ENCODE peak calls at places on chromosomes 12 and 14, in nine cellular contexts. Q is upper lobe of left lung, G is thoracic aorta, C is Calu3, U is kidney, P is ascending aorta, X is GM23338, L is nephron progenitor cell, Z is foreskin fibroblast. V is an unnamed sample.

GRCh38 chr12:65510584-65511050 is 232.1 kb downstream of the MSRB3 start:
- DNase-seq in Q (no peak), G (no peak), C (peak), U (peak), P (no peak), X (peak), L (peak), Z (no peak), V (no peak)

GRCh38 chr12:78698747-78699146 is 165.8 kb upstream of the SYT1 start:
- DNase-seq in Q (no peak), G (no peak), C (peak), U (no peak), P (no peak), X (no peak), L (no peak), Z (no peak), V (no peak)

GRCh38 chr12:23342407-23342806 is 607.1 kb downstream of the SOX5 start:
- DNase-seq in Q (no peak), G (no peak), C (no peak), U (no peak), P (no peak), X (no peak), L (no peak), Z (no peak), V (no peak)

GRCh38 chr14:75340921-75341320 is 62.3 kb downstream of the FOS start:
- DNase-seq in Q (peak), G (peak), C (no peak), U (peak), P (peak), X (no peak), L (no peak), Z (no peak), V (no peak)

GRCh38 chr12:58174316-58174715 is 232.9 kb downstream of the ATP23 start:
- DNase-seq in Q (no peak), G (no peak), C (no peak), U (no peak), P (no peak), X (no peak), L (no peak), Z (no peak), V (no peak)

GRCh38 chr12:99284161-99284560 is 363.4 kb upstream of the GARIN6 start:
- DNase-seq in Q (no peak), G (no peak), C (no peak), U (no peak), P (no peak), X (no peak), L (no peak), Z (no peak), V (no peak)

GRCh38 chr14:72679591-72680151 is 214.2 kb downstream of the DPF3 start:
- DNase-seq in Q (no peak), G (no peak), C (no peak), U (no peak), P (no peak), X (peak), L (peak), Z (no peak), V (no peak)

GRCh38 chr12:43957732-43958131 is 121.9 kb downstream of the TMEM117 start:
- DNase-seq in Q (no peak), G (no peak), C (peak), U (no peak), P (no peak), X (peak), L (peak), Z (peak), V (peak)

GRCh38 chr12:85016423-85016822 is 19.7 kb downstream of the TSPAN19 start:
- DNase-seq in Q (no peak), G (no peak), C (no peak), U (no peak), P (no peak), X (no peak), L (no peak), Z (peak), V (no peak)

GRCh38 chr12:111635524-111635923 is 36.4 kb upstream of the ATXN2 start:
- DNase-seq in Q (no peak), G (no peak), C (no peak), U (peak), P (no peak), X (no peak), L (no peak), Z (no peak), V (no peak)

GRCh38 chr14:29310210-29310609 is 543.6 kb downstream of the FOXG1 start:
- DNase-seq in Q (no peak), G (no peak), C (no peak), U (no peak), P (no peak), X (no peak), L (no peak), Z (no peak), V (no peak)
- TF ChIP-seq CTCF in Q (no peak), G (no peak), C (no peak), U (no peak), P (no peak), X (no peak), L (no peak), Z (no peak), V (no peak)

DNA sequence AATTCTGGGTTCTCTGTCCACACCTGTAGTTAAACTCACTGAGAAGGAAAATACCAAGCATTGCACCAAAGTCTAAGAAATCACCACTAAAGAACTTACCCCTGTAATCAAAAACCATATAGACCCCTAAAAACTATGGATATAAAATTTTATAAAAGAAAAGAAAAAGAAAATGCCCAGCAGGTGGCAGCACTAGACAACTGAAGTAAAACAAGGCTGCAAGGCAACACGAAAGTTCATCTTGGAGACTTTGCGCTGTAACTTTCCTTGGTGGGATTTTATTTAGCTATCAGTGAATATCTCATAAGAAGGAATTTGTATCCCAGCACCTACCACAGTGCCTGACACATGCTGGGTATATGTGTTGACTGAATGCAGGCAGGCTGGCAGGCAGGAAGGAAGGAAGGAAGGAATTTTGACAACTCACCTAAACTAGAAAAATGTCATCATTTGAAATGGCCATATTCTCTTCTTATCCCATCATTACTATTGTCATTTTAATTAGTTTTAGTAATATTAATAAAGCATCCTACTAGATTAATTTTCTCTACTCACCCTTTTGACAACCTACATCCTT is 68.2 kb upstream of the ETV6 start:
- DNase-seq in Q (peak), G (no peak), C (peak), U (no peak), P (no peak), X (peak), L (peak), Z (peak), V (peak)
- TF ChIP-seq CTCF in Q (peak), G (peak), C (peak), U (peak), P (peak), X (peak), L (peak), Z (peak), V (peak)

GRCh38 chr12:123436017-123436964 is at the start of gene RILPL2:
- DNase-seq in Q (peak), G (peak), C (peak), U (peak), P (peak), X (peak), L (peak), Z (peak), V (peak)
- TF ChIP-seq CTCF in Q (no peak), G (peak), C (no peak), U (no peak), P (no peak), X (peak), L (no peak), Z (no peak), V (no peak)

GRCh38 chr14:52272375-52272774 is 4.9 kb downstream of the PTGDR start:
- DNase-seq in Q (no peak), G (no peak), C (peak), U (no peak), P (no peak), X (peak), L (no peak), Z (peak), V (peak)
- TF ChIP-seq CTCF in Q (no peak), G (no peak), C (no peak), U (no peak), P (no peak), X (peak), L (peak), Z (peak), V (peak)

DNA sequence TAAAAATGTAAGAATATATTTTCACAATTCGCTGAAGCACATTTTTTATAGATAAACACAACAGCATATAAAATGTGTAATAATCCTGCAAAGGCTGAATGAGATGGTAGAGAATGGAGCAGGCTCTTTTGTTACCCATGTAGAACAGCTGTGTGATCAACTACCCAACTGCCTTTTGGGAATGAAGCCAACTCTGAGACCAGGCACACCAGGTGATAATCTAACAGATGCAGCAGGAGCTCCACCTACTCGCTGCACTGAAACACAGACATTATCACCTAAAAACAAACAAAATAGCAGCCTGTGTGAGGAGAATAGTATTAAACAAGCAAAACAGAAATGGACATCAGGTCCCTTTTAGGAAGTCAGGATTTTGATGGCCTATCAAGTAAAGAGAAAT is 183.3 kb downstream of the CCDC59 start:
- DNase-seq in Q (no peak), G (no peak), C (peak), U (no peak), P (no peak), X (peak), L (no peak), Z (no peak), V (no peak)
- TF ChIP-seq CTCF in Q (no peak), G (no peak), C (no peak), U (no peak), P (no peak), X (peak), L (no peak), Z (no peak), V (no peak)

GRCh38 chr14:34741840-34742239 is 27.4 kb upstream of the CFL2 start:
- DNase-seq in Q (no peak), G (no peak), C (no peak), U (no peak), P (no peak), X (no peak), L (no peak), Z (no peak), V (no peak)

GRCh38 chr14:34742509-34743115 is 28.2 kb upstream of the CFL2 start:
- DNase-seq in Q (peak), G (no peak), C (no peak), U (no peak), P (no peak), X (no peak), L (no peak), Z (no peak), V (no peak)
- TF ChIP-seq CTCF in Q (no peak), G (no peak), C (no peak), U (no peak), P (no peak), X (no peak), L (no peak), Z (no peak), V (no peak)

GRCh38 chr14:103155013-103155412 is 31.8 kb downstream of the TNFAIP2 start:
- DNase-seq in Q (peak), G (no peak), C (peak), U (peak), P (peak), X (no peak), L (peak), Z (peak), V (no peak)

GRCh38 chr14:103155826-103156394 is 32.6 kb downstream of the TNFAIP2 start:
- DNase-seq in Q (no peak), G (no peak), C (no peak), U (no peak), P (no peak), X (no peak), L (no peak), Z (no peak), V (no peak)

GRCh38 chr14:103158688-103159087 is 35.4 kb downstream of the TNFAIP2 start:
- DNase-seq in Q (no peak), G (no peak), C (no peak), U (no peak), P (no peak), X (no peak), L (no peak), Z (no peak), V (peak)

GRCh38 chr14:103157969-103158368 is 34.7 kb downstream of the TNFAIP2 start:
- DNase-seq in Q (no peak), G (no peak), C (no peak), U (no peak), P (no peak), X (no peak), L (no peak), Z (no peak), V (no peak)

GRCh38 chr14:103156733-103157411 is 33.6 kb downstream of the TNFAIP2 start:
- DNase-seq in Q (no peak), G (no peak), C (no peak), U (no peak), P (no peak), X (peak), L (peak), Z (no peak), V (no peak)
- TF ChIP-seq CTCF in Q (no peak), G (no peak), C (no peak), U (no peak), P (no peak), X (no peak), L (no peak), Z (no peak), V (no peak)